ENCODE peak calls at places on chromosomes 2 and 18, in four cellular contexts. One of them, this sample, is unnamed.

GRCh38 chr2:26068602-26069298 is 34.9 kb downstream of the RAB10 start:
- DNase-seq in HepG2: peak
- DNase-seq in K562: peak
- DNase-seq in H1: no peak
- DNase-seq in this sample: peak

GRCh38 chr2:179235463-179236108 is 29.0 kb downstream of the SESTD1 start:
- DNase-seq in HepG2: peak
- DNase-seq in K562: no peak
- DNase-seq in H1: no peak
- DNase-seq in this sample: no peak

GRCh38 chr18:22547807-22548561 is 130.3 kb upstream of the CTAGE1 start:
- DNase-seq in HepG2: no peak
- DNase-seq in K562: no peak
- DNase-seq in H1: no peak
- DNase-seq in this sample: no peak

GRCh38 chr2:209772316-209772715 is 684 bp downstream of the UNC80 start:
- DNase-seq in HepG2: no peak
- DNase-seq in K562: no peak
- DNase-seq in H1: no peak
- DNase-seq in this sample: no peak

GRCh38 chr2:235934059-235934896 is 233.9 kb downstream of the GBX2 start:
- DNase-seq in HepG2: no peak
- DNase-seq in K562: no peak
- DNase-seq in H1: no peak
- DNase-seq in this sample: no peak

GRCh38 chr18:3526421-3527354 is 76.7 kb downstream of the TGIF1 start:
- DNase-seq in HepG2: peak
- DNase-seq in K562: peak
- DNase-seq in H1: no peak
- DNase-seq in this sample: peak

GRCh38 chr2:118845005-118845842 is 2.2 kb downstream of the EN1 start:
- DNase-seq in HepG2: no peak
- DNase-seq in K562: peak
- DNase-seq in H1: peak
- DNase-seq in this sample: no peak

GRCh38 chr18:32930695-32931301 is 158.0 kb upstream of the KLHL14 start:
- DNase-seq in HepG2: peak
- DNase-seq in K562: peak
- DNase-seq in H1: no peak
- DNase-seq in this sample: no peak

GRCh38 chr2:238370482-238371372 is 50.4 kb downstream of the TRAF3IP1 start:
- DNase-seq in HepG2: peak
- DNase-seq in K562: peak
- DNase-seq in H1: no peak
- DNase-seq in this sample: no peak

GRCh38 chr2:98664323-98664722 is 55.9 kb downstream of the UNC50 start:
- DNase-seq in HepG2: no peak
- DNase-seq in K562: no peak
- DNase-seq in H1: no peak
- DNase-seq in this sample: no peak

GRCh38 chr2:179322289-179322688 is 57.7 kb upstream of the SESTD1 start:
- DNase-seq in HepG2: peak
- DNase-seq in K562: no peak
- DNase-seq in H1: no peak
- DNase-seq in this sample: no peak

GRCh38 chr2:181320638-181321037 is 136.5 kb upstream of the ITGA4 start:
- DNase-seq in HepG2: no peak
- DNase-seq in K562: no peak
- DNase-seq in H1: no peak
- DNase-seq in this sample: no peak

GRCh38 chr2:105335469-105335868 is 1.9 kb upstream of the C2orf49 start:
- DNase-seq in HepG2: no peak
- DNase-seq in K562: no peak
- DNase-seq in H1: no peak
- DNase-seq in this sample: no peak

GRCh38 chr2:140658766-140659165 is 1472.0 kb downstream of the LRP1B start:
- DNase-seq in HepG2: no peak
- DNase-seq in K562: no peak
- DNase-seq in H1: no peak
- DNase-seq in this sample: no peak

GRCh38 chr2:132617989-132618388 is 52.0 kb downstream of the LYPD1 start:
- DNase-seq in HepG2: no peak
- DNase-seq in K562: no peak
- DNase-seq in H1: no peak
- DNase-seq in this sample: no peak

GRCh38 chr2:49426991-49427390 is 272.7 kb upstream of the FSHR start:
- DNase-seq in HepG2: no peak
- DNase-seq in K562: no peak
- DNase-seq in H1: no peak
- DNase-seq in this sample: no peak

GRCh38 chr2:8490166-8490565 is 191.7 kb upstream of the ID2 start:
- DNase-seq in HepG2: no peak
- DNase-seq in K562: no peak
- DNase-seq in H1: no peak
- DNase-seq in this sample: no peak

GRCh38 chr18:68409585-68409984 is 305.3 kb downstream of the TMX3 start:
- DNase-seq in HepG2: no peak
- DNase-seq in K562: no peak
- DNase-seq in H1: no peak
- DNase-seq in this sample: no peak

GRCh38 chr18:61001138-61001537 is 332.1 kb upstream of the CDH20 start:
- DNase-seq in HepG2: no peak
- DNase-seq in K562: no peak
- DNase-seq in H1: no peak
- DNase-seq in this sample: no peak

GRCh38 chr2:28408764-28409599 is 16.3 kb downstream of the FOSL2 start:
- DNase-seq in HepG2: no peak
- DNase-seq in K562: no peak
- DNase-seq in H1: no peak
- DNase-seq in this sample: no peak

GRCh38 chr2:20621366-20622295 is 29.3 kb downstream of the HS1BP3 start:
- DNase-seq in HepG2: no peak
- DNase-seq in K562: no peak
- DNase-seq in H1: no peak
- DNase-seq in this sample: no peak

GRCh38 chr2:19358242-19359020 is at the start of gene OSR1:
- DNase-seq in HepG2: peak
- DNase-seq in K562: no peak
- DNase-seq in H1: peak
- DNase-seq in this sample: no peak

GRCh38 chr2:223805008-223805407 is 32.4 kb downstream of the AP1S3 start:
- DNase-seq in HepG2: no peak
- DNase-seq in K562: no peak
- DNase-seq in H1: no peak
- DNase-seq in this sample: no peak

GRCh38 chr2:231894566-231895380 is 31.4 kb downstream of the NPPC start:
- DNase-seq in HepG2: no peak
- DNase-seq in K562: peak
- DNase-seq in H1: no peak
- DNase-seq in this sample: no peak

GRCh38 chr2:215369191-215369760 is 57.4 kb downstream of the ATIC start:
- DNase-seq in HepG2: no peak
- DNase-seq in K562: no peak
- DNase-seq in H1: no peak
- DNase-seq in this sample: no peak

GRCh38 chr2:155266579-155266978 is 568.1 kb downstream of the KCNJ3 start:
- DNase-seq in HepG2: no peak
- DNase-seq in K562: no peak
- DNase-seq in H1: no peak
- DNase-seq in this sample: no peak

GRCh38 chr2:64581777-64582539 is 57.8 kb downstream of the AFTPH start:
- DNase-seq in HepG2: no peak
- DNase-seq in K562: no peak
- DNase-seq in H1: no peak
- DNase-seq in this sample: no peak

GRCh38 chr2:237705225-237705524 is 77.8 kb downstream of the LRRFIP1 start:
- DNase-seq in HepG2: no peak
- DNase-seq in K562: no peak
- DNase-seq in H1: no peak
- DNase-seq in this sample: no peak

GRCh38 chr2:201854221-201854801 is 48.0 kb downstream of the CDK15 start:
- DNase-seq in HepG2: no peak
- DNase-seq in K562: no peak
- DNase-seq in H1: no peak
- DNase-seq in this sample: no peak

GRCh38 chr2:229996320-229996719 is 72.4 kb downstream of the SLC16A14 start:
- DNase-seq in HepG2: no peak
- DNase-seq in K562: no peak
- DNase-seq in H1: no peak
- DNase-seq in this sample: no peak

GRCh38 chr2:85323351-85323987 is 4.3 kb downstream of the TGOLN2 start:
- DNase-seq in HepG2: no peak
- DNase-seq in K562: no peak
- DNase-seq in H1: no peak
- DNase-seq in this sample: no peak

GRCh38 chr2:99883356-99883867 is 259.0 kb downstream of the AFF3 start:
- DNase-seq in HepG2: no peak
- DNase-seq in K562: no peak
- DNase-seq in H1: no peak
- DNase-seq in this sample: no peak

GRCh38 chr2:200466703-200467418 is 43.0 kb downstream of the KCTD18 start:
- DNase-seq in HepG2: no peak
- DNase-seq in K562: no peak
- DNase-seq in H1: no peak
- DNase-seq in this sample: no peak

GRCh38 chr2:127174977-127175376 is 45.1 kb downstream of the CYP27C1 start:
- DNase-seq in HepG2: no peak
- DNase-seq in K562: no peak
- DNase-seq in H1: no peak
- DNase-seq in this sample: no peak

GRCh38 chr18:56650056-56650455 is 1.1 kb upstream of the WDR7 start:
- DNase-seq in HepG2: no peak
- DNase-seq in K562: no peak
- DNase-seq in H1: no peak
- DNase-seq in this sample: no peak

GRCh38 chr2:98554116-98554861 is 54.0 kb downstream of the COA5 start:
- DNase-seq in HepG2: no peak
- DNase-seq in K562: no peak
- DNase-seq in H1: no peak
- DNase-seq in this sample: no peak

GRCh38 chr2:85221291-85221690 is 88.1 kb downstream of the TCF7L1 start:
- DNase-seq in HepG2: no peak
- DNase-seq in K562: no peak
- DNase-seq in H1: no peak
- DNase-seq in this sample: no peak

GRCh38 chr2:118697771-118698170 is 149.7 kb downstream of the EN1 start:
- DNase-seq in HepG2: no peak
- DNase-seq in K562: no peak
- DNase-seq in H1: no peak
- DNase-seq in this sample: no peak

GRCh38 chr2:204576580-204576979 is 31.3 kb downstream of the PARD3B start:
- DNase-seq in HepG2: no peak
- DNase-seq in K562: no peak
- DNase-seq in H1: no peak
- DNase-seq in this sample: no peak
- TF ChIP-seq ZNF274 in HepG2: no peak
- TF ChIP-seq ZNF274 in K562: no peak
- TF ChIP-seq ZNF274 in H1: no peak
- TF ChIP-seq ZNF274 in this sample: no peak

DNA sequence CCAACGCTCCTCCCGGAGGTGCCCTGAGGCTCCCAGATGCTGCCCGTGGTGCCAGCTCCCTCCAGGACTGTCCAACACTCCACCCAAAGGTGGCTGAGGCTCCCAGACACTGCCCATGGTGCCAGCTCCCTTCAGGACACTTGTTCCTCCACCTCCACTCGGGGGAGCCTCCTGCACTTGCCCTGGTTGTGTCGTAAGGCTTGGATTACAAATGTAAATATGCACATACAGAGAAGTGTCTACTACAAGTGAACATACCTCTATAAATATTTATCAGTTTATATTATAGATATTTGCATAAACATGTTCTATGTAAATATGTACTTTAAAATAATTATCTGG is 143.3 kb downstream of the PXDN start:
- DNase-seq in HepG2: no peak
- DNase-seq in K562: no peak
- DNase-seq in H1: no peak
- DNase-seq in this sample: no peak
- TF ChIP-seq HDAC2 in HepG2: no peak
- TF ChIP-seq HDAC2 in K562: no peak
- TF ChIP-seq HDAC2 in H1: no peak
- TF ChIP-seq HDAC2 in this sample: no peak

GRCh38 chr2:203122317-203122998 is 107.8 kb downstream of the NBEAL1 start:
- DNase-seq in HepG2: peak
- DNase-seq in K562: no peak
- DNase-seq in H1: no peak
- DNase-seq in this sample: no peak
- TF ChIP-seq ZNF274 in HepG2: no peak
- TF ChIP-seq ZNF274 in K562: no peak
- TF ChIP-seq ZNF274 in H1: no peak
- TF ChIP-seq ZNF274 in this sample: no peak

GRCh38 chr2:111154758-111155157 is 34.0 kb downstream of the BCL2L11 start:
- DNase-seq in HepG2: peak
- DNase-seq in K562: no peak
- DNase-seq in H1: no peak
- DNase-seq in this sample: no peak

GRCh38 chr2:111155610-111156009 is 34.9 kb downstream of the BCL2L11 start:
- DNase-seq in HepG2: peak
- DNase-seq in K562: no peak
- DNase-seq in H1: no peak
- DNase-seq in this sample: no peak

GRCh38 chr2:111157071-111157661 is 36.5 kb downstream of the BCL2L11 start:
- DNase-seq in HepG2: no peak
- DNase-seq in K562: no peak
- DNase-seq in H1: no peak
- DNase-seq in this sample: no peak

GRCh38 chr2:111157798-111158197 is 37.1 kb downstream of the BCL2L11 start:
- DNase-seq in HepG2: no peak
- DNase-seq in K562: no peak
- DNase-seq in H1: no peak
- DNase-seq in this sample: peak

GRCh38 chr2:111156529-111156928 is 35.8 kb downstream of the BCL2L11 start:
- DNase-seq in HepG2: no peak
- DNase-seq in K562: no peak
- DNase-seq in H1: no peak
- DNase-seq in this sample: no peak
- TF ChIP-seq HDAC2 in HepG2: no peak
- TF ChIP-seq HDAC2 in K562: no peak
- TF ChIP-seq HDAC2 in H1: no peak
- TF ChIP-seq HDAC2 in this sample: no peak